ENCODE peak calls at places on chromosomes 4 and X, in four cellular contexts. One of them, this sample, is unnamed.

GRCh38 chr4:37244583-37245390 is at the start of gene NWD2:
- DNase-seq in left lung: no peak
- DNase-seq in bronchial epithelial cell: no peak
- DNase-seq in thoracic aorta: no peak
- DNase-seq in this sample: no peak

GRCh38 chrX:53584891-53585290 is 101.6 kb downstream of the HUWE1 start:
- DNase-seq in left lung: no peak
- DNase-seq in bronchial epithelial cell: no peak
- DNase-seq in thoracic aorta: no peak
- DNase-seq in this sample: no peak

GRCh38 chrX:43068639-43069038 is 290.7 kb upstream of the PPP1R2C start:
- DNase-seq in left lung: no peak
- DNase-seq in bronchial epithelial cell: no peak
- DNase-seq in thoracic aorta: no peak
- DNase-seq in this sample: no peak

GRCh38 chrX:151984328-151984727 is 9.9 kb upstream of the GABRE start:
- DNase-seq in left lung: no peak
- DNase-seq in bronchial epithelial cell: peak; percentile 92
- DNase-seq in thoracic aorta: no peak
- DNase-seq in this sample: no peak

GRCh38 chrX:133776072-133776471 is 209.3 kb downstream of the GPC3 start:
- DNase-seq in left lung: no peak
- DNase-seq in bronchial epithelial cell: peak; percentile 0
- DNase-seq in thoracic aorta: no peak
- DNase-seq in this sample: no peak

GRCh38 chrX:25597561-25597960 is 540.6 kb upstream of the MAGEB18 start:
- DNase-seq in left lung: no peak
- DNase-seq in bronchial epithelial cell: no peak
- DNase-seq in thoracic aorta: no peak
- DNase-seq in this sample: no peak

GRCh38 chr4:26819478-26819877 is 41.2 kb upstream of the STIM2 start:
- DNase-seq in left lung: no peak
- DNase-seq in bronchial epithelial cell: no peak
- DNase-seq in thoracic aorta: no peak
- DNase-seq in this sample: no peak

GRCh38 chr4:38224850-38225249 is 264.7 kb downstream of the PTTG2 start:
- DNase-seq in left lung: no peak
- DNase-seq in bronchial epithelial cell: no peak
- DNase-seq in thoracic aorta: no peak
- DNase-seq in this sample: no peak

GRCh38 chrX:103918050-103918449 is 44.4 kb upstream of the TMSB15B start:
- DNase-seq in left lung: peak; percentile 44
- DNase-seq in bronchial epithelial cell: peak; percentile 47
- DNase-seq in thoracic aorta: no peak
- DNase-seq in this sample: no peak

GRCh38 chr4:184439856-184440592 is 34.3 kb downstream of the IRF2 start:
- DNase-seq in left lung: peak; percentile 54
- DNase-seq in bronchial epithelial cell: no peak
- DNase-seq in thoracic aorta: no peak
- DNase-seq in this sample: no peak

GRCh38 chr4:91961504-91961903 is 342.3 kb upstream of the GRID2 start:
- DNase-seq in left lung: no peak
- DNase-seq in bronchial epithelial cell: peak; percentile 33
- DNase-seq in thoracic aorta: no peak
- DNase-seq in this sample: no peak

GRCh38 chrX:118025193-118025592 is 91.4 kb downstream of the KLHL13 start:
- DNase-seq in left lung: no peak
- DNase-seq in bronchial epithelial cell: peak; percentile 4
- DNase-seq in thoracic aorta: no peak
- DNase-seq in this sample: no peak

GRCh38 chr4:184506527-184507121 is 32.3 kb upstream of the IRF2 start:
- DNase-seq in left lung: no peak
- DNase-seq in bronchial epithelial cell: no peak
- DNase-seq in thoracic aorta: no peak
- DNase-seq in this sample: peak; percentile 89

GRCh38 chrX:54173791-54174190 is 9.3 kb downstream of the FAM120C start:
- DNase-seq in left lung: no peak
- DNase-seq in bronchial epithelial cell: no peak
- DNase-seq in thoracic aorta: no peak
- DNase-seq in this sample: no peak

GRCh38 chr4:38406243-38406642 is 257.8 kb upstream of the KLF3 start:
- DNase-seq in left lung: no peak
- DNase-seq in bronchial epithelial cell: no peak
- DNase-seq in thoracic aorta: no peak
- DNase-seq in this sample: no peak

GRCh38 chr4:122798101-122798500 is 28.5 kb upstream of the FGF2 start:
- DNase-seq in left lung: peak; percentile 33
- DNase-seq in bronchial epithelial cell: peak; percentile 84
- DNase-seq in thoracic aorta: no peak
- DNase-seq in this sample: no peak

GRCh38 chr4:163598028-163598427 is 103.5 kb downstream of the TMA16 start:
- DNase-seq in left lung: no peak
- DNase-seq in bronchial epithelial cell: no peak
- DNase-seq in thoracic aorta: no peak
- DNase-seq in this sample: no peak

GRCh38 chrX:39491548-39492297 is 606.0 kb downstream of the BCOR start:
- DNase-seq in left lung: no peak
- DNase-seq in bronchial epithelial cell: no peak
- DNase-seq in thoracic aorta: no peak
- DNase-seq in this sample: peak; percentile 79

GRCh38 chrX:119479845-119480244 is 11.6 kb downstream of the SLC25A5 start:
- DNase-seq in left lung: no peak
- DNase-seq in bronchial epithelial cell: peak; percentile 89
- DNase-seq in thoracic aorta: no peak
- DNase-seq in this sample: no peak

GRCh38 chrX:103148075-103148474 is 55.1 kb upstream of the NXF3 start:
- DNase-seq in left lung: no peak
- DNase-seq in bronchial epithelial cell: peak; percentile 26
- DNase-seq in thoracic aorta: no peak
- DNase-seq in this sample: no peak

GRCh38 chr4:98248984-98249383 is 12.2 kb upstream of the RAP1GDS1 start:
- DNase-seq in left lung: no peak
- DNase-seq in bronchial epithelial cell: no peak
- DNase-seq in thoracic aorta: no peak
- DNase-seq in this sample: no peak

GRCh38 chrX:72247206-72247944 is 8.5 kb upstream of the ERCC6L start:
- DNase-seq in left lung: peak; percentile 50
- DNase-seq in bronchial epithelial cell: no peak
- DNase-seq in thoracic aorta: no peak
- DNase-seq in this sample: no peak

GRCh38 chr4:6162885-6163284 is 37.5 kb downstream of the JAKMIP1 start:
- DNase-seq in left lung: no peak
- DNase-seq in bronchial epithelial cell: no peak
- DNase-seq in thoracic aorta: no peak
- DNase-seq in this sample: no peak

GRCh38 chrX:27882695-27883094 is 74.9 kb downstream of the MAGEB10 start:
- DNase-seq in left lung: no peak
- DNase-seq in bronchial epithelial cell: no peak
- DNase-seq in thoracic aorta: no peak
- DNase-seq in this sample: no peak

GRCh38 chr4:139857021-139857420 is 191.4 kb downstream of the MGST2 start:
- DNase-seq in left lung: no peak
- DNase-seq in bronchial epithelial cell: no peak
- DNase-seq in thoracic aorta: no peak
- DNase-seq in this sample: no peak
- H3K4me3 ChIP-seq in left lung: no peak overlapping the region
- H3K4me3 ChIP-seq in bronchial epithelial cell: no peak overlapping the region
- H3K4me3 ChIP-seq in thoracic aorta: no peak overlapping the region
- H3K4me3 ChIP-seq in this sample: no peak overlapping the region

GRCh38 chr4:15001825-15002658 is at the start of gene CPEB2:
- DNase-seq in left lung: peak; percentile 95
- DNase-seq in bronchial epithelial cell: peak; percentile 76
- DNase-seq in thoracic aorta: peak; percentile 77
- DNase-seq in this sample: peak; percentile 99
- TF ChIP-seq CTCF in left lung: no peak
- TF ChIP-seq CTCF in bronchial epithelial cell: no peak
- TF ChIP-seq CTCF in thoracic aorta: no peak
- TF ChIP-seq CTCF in this sample: peak; percentile 10

GRCh38 chr4:40577588-40578253 is 51.9 kb downstream of the RBM47 start:
- DNase-seq in left lung: no peak
- DNase-seq in bronchial epithelial cell: no peak
- DNase-seq in thoracic aorta: no peak
- DNase-seq in this sample: no peak

GRCh38 chr4:40576651-40577480 is 52.8 kb downstream of the RBM47 start:
- DNase-seq in left lung: peak; percentile 95
- DNase-seq in bronchial epithelial cell: peak; percentile 99
- DNase-seq in thoracic aorta: peak; percentile 58
- DNase-seq in this sample: peak; percentile 86

GRCh38 chr4:40581254-40582140 is 48.2 kb downstream of the RBM47 start:
- DNase-seq in left lung: no peak
- DNase-seq in bronchial epithelial cell: no peak
- DNase-seq in thoracic aorta: no peak
- DNase-seq in this sample: no peak

GRCh38 chr4:40582413-40582812 is 47.3 kb downstream of the RBM47 start:
- DNase-seq in left lung: no peak
- DNase-seq in bronchial epithelial cell: no peak
- DNase-seq in thoracic aorta: no peak
- DNase-seq in this sample: no peak

DNA sequence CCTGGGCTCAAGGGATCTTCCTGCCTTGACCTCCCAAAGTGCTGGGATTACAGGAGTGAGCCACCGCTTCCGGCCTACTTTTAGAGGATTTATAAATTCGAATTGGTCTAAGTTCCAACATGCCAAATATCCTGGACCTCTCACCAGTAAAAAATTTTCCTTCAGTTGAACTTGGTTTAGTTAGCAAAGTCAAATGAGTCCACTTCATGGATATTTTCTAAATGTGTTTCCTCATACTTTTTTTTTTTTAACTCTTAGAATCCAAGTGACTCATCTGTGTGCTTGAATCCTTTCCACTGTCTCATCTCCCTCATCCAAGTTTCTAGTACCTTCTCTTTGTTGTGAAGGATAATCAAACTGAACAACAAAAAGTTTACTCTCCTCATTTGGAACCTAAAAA is 49.7 kb downstream of the RBM47 start:
- DNase-seq in left lung: no peak
- DNase-seq in bronchial epithelial cell: peak; percentile 96
- DNase-seq in thoracic aorta: no peak
- DNase-seq in this sample: no peak
- H3K4me3 ChIP-seq in left lung: no peak overlapping the region
- H3K4me3 ChIP-seq in bronchial epithelial cell: no peak overlapping the region
- H3K4me3 ChIP-seq in thoracic aorta: no peak overlapping the region
- H3K4me3 ChIP-seq in this sample: no peak overlapping the region

GRCh38 chr4:86569103-86569870 is 24.8 kb upstream of the PTPN13 start:
- DNase-seq in left lung: no peak
- DNase-seq in bronchial epithelial cell: no peak
- DNase-seq in thoracic aorta: no peak
- DNase-seq in this sample: no peak

GRCh38 chr4:86558799-86559198 is 35.3 kb upstream of the PTPN13 start:
- DNase-seq in left lung: no peak
- DNase-seq in bronchial epithelial cell: peak; percentile 97
- DNase-seq in thoracic aorta: no peak
- DNase-seq in this sample: no peak

GRCh38 chr4:86560447-86560846 is 33.7 kb upstream of the PTPN13 start:
- DNase-seq in left lung: no peak
- DNase-seq in bronchial epithelial cell: no peak
- DNase-seq in thoracic aorta: no peak
- DNase-seq in this sample: no peak

GRCh38 chr4:86565641-86566040 is 28.5 kb upstream of the PTPN13 start:
- DNase-seq in left lung: no peak
- DNase-seq in bronchial epithelial cell: no peak
- DNase-seq in thoracic aorta: no peak
- DNase-seq in this sample: no peak

GRCh38 chr4:86564795-86565194 is 29.3 kb upstream of the PTPN13 start:
- DNase-seq in left lung: peak; percentile 44
- DNase-seq in bronchial epithelial cell: no peak
- DNase-seq in thoracic aorta: no peak
- DNase-seq in this sample: no peak
- TF ChIP-seq CTCF in left lung: no peak
- TF ChIP-seq CTCF in bronchial epithelial cell: no peak
- TF ChIP-seq CTCF in thoracic aorta: no peak
- TF ChIP-seq CTCF in this sample: no peak

GRCh38 chr4:56235714-56236113 is 151.6 kb downstream of the AASDH start:
- DNase-seq in left lung: no peak
- DNase-seq in bronchial epithelial cell: no peak
- DNase-seq in thoracic aorta: no peak
- DNase-seq in this sample: no peak
- H3K4me3 ChIP-seq in left lung: no peak overlapping the region
- H3K4me3 ChIP-seq in bronchial epithelial cell: no peak overlapping the region
- H3K4me3 ChIP-seq in thoracic aorta: no peak overlapping the region
- H3K4me3 ChIP-seq in this sample: no peak overlapping the region

DNA sequence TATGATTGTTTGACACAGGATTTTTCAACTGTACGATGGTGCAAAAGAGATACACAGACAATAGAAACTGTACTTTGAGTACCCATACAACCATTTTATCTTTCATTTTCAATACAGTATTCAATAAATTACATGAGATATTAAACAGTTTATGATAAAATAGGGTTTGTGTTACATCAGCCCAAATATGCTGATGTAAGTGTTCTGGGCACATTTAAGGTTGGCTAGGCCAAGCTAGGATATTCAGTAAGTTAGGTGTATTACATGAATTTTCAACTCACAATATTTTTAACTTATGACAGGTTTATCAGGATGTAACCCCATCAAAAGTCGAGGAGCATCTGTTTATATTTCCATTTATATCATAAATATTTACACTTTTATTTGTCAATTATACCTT is 42.9 kb upstream of the PLS3 start:
- DNase-seq in left lung: no peak
- DNase-seq in bronchial epithelial cell: no peak
- DNase-seq in thoracic aorta: no peak
- DNase-seq in this sample: no peak
- TF ChIP-seq CTCF in left lung: no peak
- TF ChIP-seq CTCF in bronchial epithelial cell: no peak
- TF ChIP-seq CTCF in thoracic aorta: no peak
- TF ChIP-seq CTCF in this sample: no peak

GRCh38 chr4:33592701-33593100 is 2651.6 kb downstream of the ARAP2 start:
- DNase-seq in left lung: no peak
- DNase-seq in bronchial epithelial cell: no peak
- DNase-seq in thoracic aorta: no peak
- DNase-seq in this sample: no peak
- H3K4me3 ChIP-seq in left lung: no peak overlapping the region
- H3K4me3 ChIP-seq in bronchial epithelial cell: no peak overlapping the region
- H3K4me3 ChIP-seq in thoracic aorta: no peak overlapping the region
- H3K4me3 ChIP-seq in this sample: no peak overlapping the region

GRCh38 chr4:55186123-55186522 is 60.7 kb upstream of the KDR start:
- DNase-seq in left lung: no peak
- DNase-seq in bronchial epithelial cell: no peak
- DNase-seq in thoracic aorta: no peak
- DNase-seq in this sample: no peak
- TF ChIP-seq CTCF in left lung: no peak
- TF ChIP-seq CTCF in bronchial epithelial cell: no peak
- TF ChIP-seq CTCF in thoracic aorta: no peak
- TF ChIP-seq CTCF in this sample: no peak